ENCODE peak calls at places on chromosomes 4 and X, in six cellular contexts. C, Q, J, G, I and Z are unnamed samples.
A peak's percentile ranks its signal among the peaks of the same experiment; 100 is the strongest.

GRCh38 chrX:12894074-12894691 is 12.2 kb upstream of the TLR8 start:
- DNase-seq in C (peak; percentile 49), Q (peak; percentile 71), J (no peak), G (no peak), I (no peak), Z (peak; percentile 1)

GRCh38 chrX:11185861-11186260 is 74.7 kb downstream of the HCCS start:
- DNase-seq in C (no peak), Q (no peak), J (no peak), G (no peak), I (no peak), Z (no peak)

GRCh38 chr4:65416875-65417274 is 253.4 kb downstream of the EPHA5 start:
- DNase-seq in C (no peak), Q (no peak), J (no peak), G (no peak), I (peak; percentile 8), Z (no peak)

GRCh38 chr4:175703956-175704600 is 108.0 kb downstream of the GPM6A start:
- DNase-seq in C (no peak), Q (no peak), J (no peak), G (no peak), I (no peak), Z (no peak)

GRCh38 chr4:1009647-1010521 is 1.5 kb upstream of the FGFRL1 start:
- DNase-seq in C (no peak), Q (peak; percentile 71), J (no peak), G (peak; percentile 63), I (no peak), Z (no peak)

GRCh38 chr4:113616443-113616842 is 145.1 kb downstream of the CAMK2D start:
- DNase-seq in C (no peak), Q (no peak), J (no peak), G (no peak), I (no peak), Z (no peak)

GRCh38 chr4:53924333-53925049 is 139.9 kb downstream of the CHIC2 start:
- DNase-seq in C (no peak), Q (no peak), J (no peak), G (no peak), I (no peak), Z (no peak)

GRCh38 chr4:22897520-22898108 is 204.9 kb downstream of the GBA3 start:
- DNase-seq in C (no peak), Q (peak; percentile 28), J (no peak), G (peak; percentile 29), I (peak; percentile 11), Z (no peak)

GRCh38 chr4:16875487-16875886 is 23.0 kb downstream of the LDB2 start:
- DNase-seq in C (peak; percentile 52), Q (no peak), J (peak; percentile 75), G (no peak), I (no peak), Z (peak; percentile 68)

GRCh38 chr4:6295495-6295894 is 25.8 kb downstream of the WFS1 start:
- DNase-seq in C (no peak), Q (no peak), J (no peak), G (no peak), I (no peak), Z (no peak)

GRCh38 chr4:154368060-154368459 is 123.5 kb downstream of the DCHS2 start:
- DNase-seq in C (no peak), Q (peak; percentile 16), J (no peak), G (no peak), I (no peak), Z (no peak)

GRCh38 chr4:101993002-101993840 is 202.7 kb downstream of the BANK1 start:
- DNase-seq in C (no peak), Q (no peak), J (no peak), G (no peak), I (no peak), Z (no peak)

GRCh38 chr4:153014460-153014859 is 78.3 kb downstream of the FHDC1 start:
- DNase-seq in C (no peak), Q (no peak), J (no peak), G (no peak), I (no peak), Z (no peak)

GRCh38 chr4:65661469-65661868 is 8.8 kb downstream of the EPHA5 start:
- DNase-seq in C (peak; percentile 10), Q (no peak), J (no peak), G (no peak), I (no peak), Z (no peak)

GRCh38 chrX:55342533-55343501 is 78.1 kb upstream of the PAGE3 start:
- DNase-seq in C (peak; percentile 15), Q (peak; percentile 43), J (no peak), G (no peak), I (no peak), Z (no peak)

GRCh38 chr4:170374770-170375169 is 285.0 kb upstream of the AADAT start:
- DNase-seq in C (no peak), Q (peak; percentile 76), J (no peak), G (no peak), I (no peak), Z (no peak)

GRCh38 chr4:26192921-26193894 is 127.6 kb upstream of the RBPJ start:
- DNase-seq in C (peak; percentile 24), Q (peak; percentile 73), J (no peak), G (no peak), I (no peak), Z (no peak)

GRCh38 chrX:85627363-85627762 is 247.9 kb upstream of the POF1B start:
- DNase-seq in C (no peak), Q (peak; percentile 1), J (no peak), G (no peak), I (no peak), Z (no peak)

GRCh38 chr4:187124311-187124710 is 400.7 kb upstream of the FAT1 start:
- DNase-seq in C (no peak), Q (no peak), J (no peak), G (no peak), I (no peak), Z (no peak)

GRCh38 chrX:68919707-68920106 is 90.9 kb downstream of the EFNB1 start:
- DNase-seq in C (no peak), Q (peak; percentile 6), J (no peak), G (no peak), I (no peak), Z (no peak)

GRCh38 chrX:68920541-68920940 is 91.7 kb downstream of the EFNB1 start:
- DNase-seq in C (no peak), Q (no peak), J (no peak), G (no peak), I (no peak), Z (no peak)

GRCh38 chrX:68917799-68918198 is 89.0 kb downstream of the EFNB1 start:
- DNase-seq in C (no peak), Q (no peak), J (no peak), G (no peak), I (no peak), Z (no peak)

GRCh38 chrX:68916891-68917290 is 88.1 kb downstream of the EFNB1 start:
- DNase-seq in C (no peak), Q (no peak), J (no peak), G (no peak), I (no peak), Z (no peak)

DNA sequence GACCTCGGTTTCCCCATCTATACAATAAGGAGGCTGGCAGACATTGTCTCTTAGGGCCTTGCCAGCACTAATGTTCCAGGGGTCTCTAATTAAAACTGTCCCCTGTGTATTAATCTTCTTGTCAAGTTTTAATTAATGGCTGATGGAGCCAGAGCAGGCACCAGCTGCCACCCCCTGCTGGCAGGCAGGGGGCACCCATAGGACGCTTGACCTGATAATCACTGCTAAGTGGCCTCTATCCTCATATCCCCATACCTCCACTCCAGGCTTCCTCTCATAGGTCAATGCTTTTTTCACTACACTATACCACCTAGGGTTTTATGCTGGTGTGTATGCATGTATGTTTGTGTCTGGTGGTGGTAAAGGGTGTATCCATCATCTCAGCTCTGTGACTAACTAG is 89.4 kb downstream of the EFNB1 start:
- DNase-seq in C (no peak), Q (no peak), J (no peak), G (no peak), I (no peak), Z (no peak)
- TF ChIP-seq CTCF in C (no peak), Q (no peak), J (peak; percentile 1), G (no peak), I (no peak), Z (no peak)

DNA sequence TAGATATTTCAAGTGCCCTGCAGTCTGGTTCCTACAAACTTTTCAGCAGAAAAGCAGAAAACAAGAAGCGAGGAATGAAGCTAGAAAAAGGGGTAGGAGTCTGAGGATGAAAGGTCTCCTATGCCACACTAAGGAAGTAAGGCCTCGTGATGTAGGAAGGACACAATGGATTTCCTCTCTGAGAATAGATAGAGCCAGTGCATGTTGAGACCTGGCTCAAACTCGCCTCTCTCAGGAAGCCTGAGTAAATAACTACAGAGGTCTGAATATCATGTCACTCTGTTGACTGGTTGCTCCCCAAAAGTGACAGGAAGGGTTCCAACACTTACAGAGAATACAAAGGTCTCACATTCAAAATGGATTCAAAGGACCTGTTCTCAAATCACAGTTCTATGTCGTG is 93.3 kb downstream of the GRIA3 start:
- DNase-seq in C (no peak), Q (no peak), J (no peak), G (no peak), I (no peak), Z (no peak)
- H3K4me3 ChIP-seq in C (no peak overlapping the region), Q (no peak overlapping the region), J (no peak overlapping the region), G (no peak overlapping the region), I (no peak overlapping the region), Z (no peak overlapping the region)

GRCh38 chr4:168739851-168740250 is 243.0 kb downstream of the PALLD start:
- DNase-seq in C (no peak), Q (no peak), J (no peak), G (no peak), I (no peak), Z (no peak)

GRCh38 chr4:168734703-168735688 is 238.1 kb downstream of the PALLD start:
- DNase-seq in C (no peak), Q (no peak), J (no peak), G (no peak), I (no peak), Z (no peak)

GRCh38 chr4:168735735-168736134 is 238.9 kb downstream of the PALLD start:
- DNase-seq in C (no peak), Q (no peak), J (no peak), G (no peak), I (no peak), Z (no peak)

GRCh38 chr4:168736831-168737230 is 240.0 kb downstream of the PALLD start:
- DNase-seq in C (no peak), Q (no peak), J (no peak), G (no peak), I (no peak), Z (no peak)

DNA sequence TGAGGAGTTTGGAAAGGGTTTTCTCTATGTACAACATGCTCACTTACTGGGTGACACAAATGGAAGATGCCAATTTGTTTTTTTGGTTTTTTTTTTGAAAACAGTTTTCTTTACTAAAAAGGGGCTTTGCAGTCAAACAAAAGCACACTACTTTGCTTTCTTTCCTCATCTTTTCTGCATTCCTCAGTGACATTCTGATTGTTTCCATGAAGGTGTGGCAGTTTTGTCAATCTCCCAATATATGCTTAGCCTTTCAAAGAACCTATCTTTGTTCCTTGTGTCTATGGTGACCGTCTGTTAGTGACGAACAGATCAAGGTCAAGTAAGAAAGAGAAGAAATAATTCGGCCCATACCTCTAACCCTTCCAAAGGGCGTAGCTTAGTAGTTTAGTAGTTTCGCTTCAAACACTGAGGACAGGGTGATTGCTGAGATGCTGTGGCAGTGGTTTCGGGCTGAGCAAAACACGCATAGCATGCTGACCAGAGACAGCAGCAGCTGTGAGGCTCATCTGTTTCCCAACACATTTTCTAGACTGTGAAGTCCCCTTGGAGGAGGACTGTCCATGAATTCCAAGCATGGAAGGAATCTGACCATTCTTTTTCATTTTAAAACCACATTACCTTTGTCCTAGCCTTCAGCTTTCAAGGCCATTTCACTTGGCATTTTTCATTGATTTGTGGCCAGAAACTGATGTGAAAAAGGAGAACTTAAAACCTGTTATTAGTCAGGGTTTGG is 240.8 kb downstream of the PALLD start:
- DNase-seq in C (no peak), Q (no peak), J (peak; percentile 25), G (no peak), I (peak; percentile 94), Z (peak; percentile 32)
- TF ChIP-seq CTCF in C (no peak), Q (no peak), J (no peak), G (no peak), I (no peak), Z (no peak)

GRCh38 chr4:144402176-144402575 is 243.8 kb upstream of the HHIP start:
- DNase-seq in C (no peak), Q (no peak), J (no peak), G (no peak), I (no peak), Z (no peak)
- H3K4me3 ChIP-seq in C (no peak overlapping the region), Q (no peak overlapping the region), J (no peak overlapping the region), G (no peak overlapping the region), I (no peak overlapping the region), Z (no peak overlapping the region)